ENCODE peak calls at places on chromosomes 6 and 20, in four cellular contexts. Z is dorsolateral prefrontal cortex, B is GM10248, C is progenitor cell of endocrine pancreas. U is an unnamed sample.
A peak's percentile ranks its signal among the peaks of the same experiment; 100 is the strongest.

GRCh38 chr20:37315293-37316110 is 26.0 kb downstream of the MANBAL start:
- DNase-seq in Z (no peak), B (peak; percentile 58), C (no peak), U (peak; percentile 17)

GRCh38 chr20:47276856-47277541 is 79.5 kb downstream of the ZMYND8 start:
- DNase-seq in Z (peak; percentile 72), B (no peak), C (no peak), U (no peak)

GRCh38 chr6:157388924-157389323 is 7.9 kb downstream of the ZDHHC14 start:
- DNase-seq in Z (no peak), B (no peak), C (no peak), U (no peak)

GRCh38 chr6:130843575-130844320 is 16.5 kb downstream of the SMLR1 start:
- DNase-seq in Z (no peak), B (peak; percentile 21), C (no peak), U (peak; percentile 17)

GRCh38 chr6:43608310-43608763 is 20.7 kb downstream of the GTPBP2 start:
- DNase-seq in Z (peak; percentile 71), B (peak; percentile 56), C (peak; percentile 55), U (peak; percentile 66)

GRCh38 chr6:23964865-23965264 is 161.2 kb upstream of the NRSN1 start:
- DNase-seq in Z (no peak), B (no peak), C (no peak), U (no peak)

GRCh38 chr20:57522380-57522973 is 2.5 kb downstream of the CTCFL start:
- DNase-seq in Z (no peak), B (no peak), C (no peak), U (no peak)

GRCh38 chr20:38836991-38837390 is 31.5 kb downstream of the PPP1R16B start:
- DNase-seq in Z (no peak), B (peak; percentile 57), C (no peak), U (no peak)

GRCh38 chr20:54123587-54124180 is 50.1 kb downstream of the CYP24A1 start:
- DNase-seq in Z (no peak), B (no peak), C (peak; percentile 14), U (no peak)